ENCODE peak calls at places on chromosome 1, in eight cellular contexts. U, K, Q, A, Y, P, S and T are unnamed samples.

GRCh38 chr1:53338410-53338809 is 10.5 kb upstream of the LRP8 start:
- DNase-seq in P (no peak), U (no peak), Q (no peak), K (no peak), A (no peak), S (no peak), Y (no peak), T (no peak)

GRCh38 chr1:54355931-54356679 is 50.1 kb downstream of the SSBP3 start:
- DNase-seq in A (no peak), Y (no peak), S (no peak), Q (peak), K (no peak), U (no peak), P (peak), T (no peak)

GRCh38 chr1:113437554-113438341 is 47.4 kb downstream of the MAGI3 start:
- DNase-seq in S (no peak), Y (no peak), P (no peak), A (no peak), K (no peak), U (no peak), Q (no peak), T (no peak)

GRCh38 chr1:36081926-36082485 is 1.9 kb upstream of the TEKT2 start:
- DNase-seq in S (no peak), K (no peak), A (no peak), Y (no peak), U (no peak), Q (no peak), P (no peak), T (no peak)

GRCh38 chr1:98019747-98020146 is 98.9 kb upstream of the DPYD start:
- DNase-seq in Y (no peak), A (no peak), U (no peak), S (no peak), P (no peak), K (no peak), Q (no peak), T (no peak)

GRCh38 chr1:198936371-198937083 is 297.7 kb downstream of the PTPRC start:
- DNase-seq in S (no peak), Q (no peak), U (peak), P (no peak), A (peak), Y (no peak), K (no peak), T (no peak)

GRCh38 chr1:188715566-188715965 is 1762.1 kb downstream of the BRINP3 start:
- DNase-seq in Y (peak), P (no peak), U (no peak), A (no peak), Q (no peak), K (no peak), S (no peak), T (no peak)

GRCh38 chr1:35287807-35288640 is 19.5 kb downstream of the ZMYM4 start:
- DNase-seq in Y (no peak), S (no peak), Q (no peak), P (no peak), U (peak), K (no peak), A (peak), T (no peak)

GRCh38 chr1:101073836-101074235 is 48.3 kb upstream of the DPH5 start:
- DNase-seq in S (no peak), A (no peak), P (no peak), Q (no peak), Y (no peak), K (no peak), U (no peak), T (no peak)